ENCODE peak calls at places on chromosomes 12 and 14, in six cellular contexts. One of them, this sample, is unnamed.

GRCh38 chr14:93246534-93246933 is 39.5 kb downstream of the UBR7 start:
- DNase-seq in IMR-90: no peak
- DNase-seq in transverse colon: no peak
- DNase-seq in A549: no peak
- DNase-seq in lower leg skin: no peak
- DNase-seq in K562: no peak
- DNase-seq in this sample: no peak

GRCh38 chr12:121453629-121454028 is 53.7 kb downstream of the RNF34 start:
- DNase-seq in lower leg skin: no peak
- DNase-seq in A549: no peak
- DNase-seq in IMR-90: no peak
- DNase-seq in transverse colon: no peak
- DNase-seq in K562: no peak
- DNase-seq in this sample: no peak

GRCh38 chr12:57766464-57767311 is at the start of gene CYP27B1:
- DNase-seq in K562: peak
- DNase-seq in transverse colon: no peak
- DNase-seq in lower leg skin: no peak
- DNase-seq in A549: peak
- DNase-seq in IMR-90: peak
- DNase-seq in this sample: no peak

GRCh38 chr14:34013714-34014055 is 62.8 kb upstream of the EGLN3 start:
- DNase-seq in transverse colon: no peak
- DNase-seq in A549: no peak
- DNase-seq in IMR-90: no peak
- DNase-seq in lower leg skin: no peak
- DNase-seq in K562: no peak
- DNase-seq in this sample: no peak

GRCh38 chr12:2238111-2238510 is 185.3 kb downstream of the CACNA1C start:
- DNase-seq in transverse colon: no peak
- DNase-seq in A549: no peak
- DNase-seq in K562: no peak
- DNase-seq in IMR-90: no peak
- DNase-seq in lower leg skin: no peak
- DNase-seq in this sample: no peak

GRCh38 chr12:130481392-130481879 is 143.7 kb downstream of the PIWIL1 start:
- DNase-seq in K562: no peak
- DNase-seq in transverse colon: no peak
- DNase-seq in IMR-90: no peak
- DNase-seq in lower leg skin: no peak
- DNase-seq in A549: no peak
- DNase-seq in this sample: no peak

GRCh38 chr14:76829016-76829365 is 2.8 kb downstream of the LRRC74A start:
- DNase-seq in K562: no peak
- DNase-seq in A549: no peak
- DNase-seq in IMR-90: no peak
- DNase-seq in lower leg skin: no peak
- DNase-seq in transverse colon: no peak
- DNase-seq in this sample: no peak

GRCh38 chr12:15735837-15736615 is 53.2 kb downstream of the EPS8 start:
- DNase-seq in K562: no peak
- DNase-seq in transverse colon: no peak
- DNase-seq in lower leg skin: no peak
- DNase-seq in IMR-90: no peak
- DNase-seq in A549: no peak
- DNase-seq in this sample: no peak

GRCh38 chr14:31933716-31934115 is 143.4 kb upstream of the ARHGAP5 start:
- DNase-seq in K562: no peak
- DNase-seq in transverse colon: no peak
- DNase-seq in lower leg skin: no peak
- DNase-seq in IMR-90: peak
- DNase-seq in A549: no peak
- DNase-seq in this sample: no peak

GRCh38 chr12:124075836-124076235 is 102.8 kb downstream of the ZNF664 start:
- DNase-seq in A549: no peak
- DNase-seq in transverse colon: no peak
- DNase-seq in lower leg skin: no peak
- DNase-seq in IMR-90: no peak
- DNase-seq in K562: no peak
- DNase-seq in this sample: no peak

GRCh38 chr14:91303091-91303923 is 58.8 kb upstream of the GPR68 start:
- DNase-seq in transverse colon: no peak
- DNase-seq in K562: peak
- DNase-seq in lower leg skin: no peak
- DNase-seq in IMR-90: no peak
- DNase-seq in A549: peak
- DNase-seq in this sample: peak

GRCh38 chr12:85866929-85867776 is 6.9 kb upstream of the NTS start:
- DNase-seq in K562: peak
- DNase-seq in A549: peak
- DNase-seq in lower leg skin: no peak
- DNase-seq in IMR-90: peak
- DNase-seq in transverse colon: no peak
- DNase-seq in this sample: no peak

GRCh38 chr14:41548666-41549065 is 58.0 kb upstream of the LRFN5 start:
- DNase-seq in lower leg skin: no peak
- DNase-seq in K562: no peak
- DNase-seq in A549: no peak
- DNase-seq in transverse colon: no peak
- DNase-seq in IMR-90: peak
- DNase-seq in this sample: no peak

GRCh38 chr12:11510671-11511070 is 115.3 kb upstream of the PRB2 start:
- DNase-seq in A549: no peak
- DNase-seq in K562: no peak
- DNase-seq in lower leg skin: no peak
- DNase-seq in IMR-90: no peak
- DNase-seq in transverse colon: no peak
- DNase-seq in this sample: no peak

GRCh38 chr12:104360157-104360556 is 56.6 kb downstream of the EID3 start:
- DNase-seq in IMR-90: peak
- DNase-seq in transverse colon: no peak
- DNase-seq in A549: peak
- DNase-seq in K562: no peak
- DNase-seq in lower leg skin: no peak
- DNase-seq in this sample: no peak

GRCh38 chr12:8698132-8698829 is 490 bp downstream of the RIMKLB start:
- DNase-seq in IMR-90: peak
- DNase-seq in lower leg skin: peak
- DNase-seq in A549: peak
- DNase-seq in transverse colon: peak
- DNase-seq in K562: peak
- DNase-seq in this sample: peak

GRCh38 chr12:26857465-26858176 is 24.6 kb upstream of the ITPR2 start:
- DNase-seq in transverse colon: no peak
- DNase-seq in K562: no peak
- DNase-seq in A549: no peak
- DNase-seq in lower leg skin: no peak
- DNase-seq in IMR-90: no peak
- DNase-seq in this sample: no peak

DNA sequence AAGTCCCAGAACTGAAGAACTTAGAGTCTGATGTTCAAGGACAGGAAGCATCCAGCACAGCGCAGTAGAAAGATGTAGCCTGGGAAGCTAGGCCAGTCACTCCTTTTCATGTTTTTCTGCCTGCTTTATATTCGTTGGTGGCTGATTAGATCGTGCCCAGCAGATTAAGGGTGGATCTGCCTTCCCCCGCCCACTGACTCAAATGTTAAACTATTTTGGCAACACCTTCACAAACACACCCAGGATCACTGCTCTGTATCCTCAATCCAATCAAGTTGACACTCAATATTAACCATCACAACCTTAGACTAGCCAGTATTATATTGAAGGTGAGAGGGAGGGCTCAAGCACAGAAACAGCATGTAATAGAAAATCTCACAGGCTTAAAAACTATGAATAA is 222.9 kb downstream of the C12orf50 start:
- DNase-seq in transverse colon: no peak
- DNase-seq in A549: peak
- DNase-seq in IMR-90: no peak
- DNase-seq in K562: no peak
- DNase-seq in lower leg skin: no peak
- DNase-seq in this sample: no peak
- TF ChIP-seq POLR2A in transverse colon: no peak
- TF ChIP-seq POLR2A in A549: no peak
- TF ChIP-seq POLR2A in IMR-90: no peak
- TF ChIP-seq POLR2A in K562: no peak
- TF ChIP-seq POLR2A in lower leg skin: no peak
- TF ChIP-seq POLR2A in this sample: no peak

GRCh38 chr12:93390565-93391297 is 13.0 kb downstream of the NUDT4 start:
- DNase-seq in lower leg skin: no peak
- DNase-seq in K562: no peak
- DNase-seq in A549: no peak
- DNase-seq in transverse colon: no peak
- DNase-seq in IMR-90: no peak
- DNase-seq in this sample: no peak
- TF ChIP-seq POLR2A in lower leg skin: no peak
- TF ChIP-seq POLR2A in K562: no peak
- TF ChIP-seq POLR2A in A549: no peak
- TF ChIP-seq POLR2A in transverse colon: no peak
- TF ChIP-seq POLR2A in IMR-90: no peak
- TF ChIP-seq POLR2A in this sample: no peak

GRCh38 chr12:56338643-56339422 is at the start of gene IL23A:
- DNase-seq in A549: no peak
- DNase-seq in IMR-90: peak
- DNase-seq in transverse colon: peak
- DNase-seq in lower leg skin: no peak
- DNase-seq in K562: no peak
- DNase-seq in this sample: no peak
- TF ChIP-seq POLR2A in A549: no peak
- TF ChIP-seq POLR2A in IMR-90: no peak
- TF ChIP-seq POLR2A in transverse colon: no peak
- TF ChIP-seq POLR2A in lower leg skin: no peak
- TF ChIP-seq POLR2A in K562: no peak
- TF ChIP-seq POLR2A in this sample: no peak

DNA sequence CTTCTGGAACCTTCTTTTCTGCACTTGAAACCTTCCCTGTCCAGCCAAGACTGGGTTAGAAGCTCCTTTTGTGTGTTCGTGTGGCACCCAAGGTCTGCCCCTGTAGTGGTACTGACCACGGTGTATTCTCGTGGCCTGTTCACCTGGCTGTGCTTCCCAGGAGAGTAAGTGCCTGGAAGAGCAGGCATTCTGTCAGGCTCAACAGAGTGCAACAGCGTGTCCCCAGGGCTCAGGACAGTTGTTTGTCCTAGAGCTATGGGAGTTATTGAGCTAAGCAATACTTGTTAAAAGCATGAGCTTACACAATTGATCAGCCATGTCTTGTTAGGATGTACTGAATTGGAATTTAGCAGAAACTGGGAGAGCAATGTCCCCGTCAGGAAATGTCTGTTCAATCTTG is 12.9 kb upstream of the SLC38A2 start:
- DNase-seq in A549: peak
- DNase-seq in IMR-90: no peak
- DNase-seq in K562: no peak
- DNase-seq in lower leg skin: no peak
- DNase-seq in transverse colon: no peak
- DNase-seq in this sample: no peak
- TF ChIP-seq POLR2A in A549: no peak
- TF ChIP-seq POLR2A in IMR-90: no peak
- TF ChIP-seq POLR2A in K562: no peak
- TF ChIP-seq POLR2A in lower leg skin: no peak
- TF ChIP-seq POLR2A in transverse colon: no peak
- TF ChIP-seq POLR2A in this sample: no peak

GRCh38 chr12:113422929-113423669 is 919 bp downstream of the SDSL start:
- DNase-seq in A549: no peak
- DNase-seq in K562: no peak
- DNase-seq in IMR-90: peak
- DNase-seq in lower leg skin: no peak
- DNase-seq in transverse colon: no peak
- DNase-seq in this sample: no peak
- TF ChIP-seq POLR2A in A549: no peak
- TF ChIP-seq POLR2A in K562: no peak
- TF ChIP-seq POLR2A in IMR-90: no peak
- TF ChIP-seq POLR2A in lower leg skin: no peak
- TF ChIP-seq POLR2A in transverse colon: no peak
- TF ChIP-seq POLR2A in this sample: no peak

GRCh38 chr14:22555573-22556011 is 33.4 kb downstream of the DAD1 start:
- DNase-seq in A549: no peak
- DNase-seq in transverse colon: no peak
- DNase-seq in IMR-90: peak
- DNase-seq in lower leg skin: no peak
- DNase-seq in K562: no peak
- DNase-seq in this sample: no peak
- TF ChIP-seq POLR2A in A549: no peak
- TF ChIP-seq POLR2A in transverse colon: no peak
- TF ChIP-seq POLR2A in IMR-90: no peak
- TF ChIP-seq POLR2A in lower leg skin: no peak
- TF ChIP-seq POLR2A in K562: no peak
- TF ChIP-seq POLR2A in this sample: no peak